ENCODE peak calls at places on chromosomes 12 and 14, in seven cellular contexts. B, V, W, I, R, D and M are unnamed samples. For H3K27me3, the result is how much of the 10 kb centered on the place peaks cover.

GRCh38 chr14:91607322-91608047 is 97.4 kb upstream of the PPP4R3A start:
- DNase-seq in B (no peak), V (no peak), W (no peak), I (no peak), R (no peak), D (no peak), M (no peak)

GRCh38 chr14:80850197-80850814 is 91.2 kb downstream of the CEP128 start:
- DNase-seq in B (no peak), V (peak), W (no peak), I (no peak), R (no peak), D (peak), M (peak)

GRCh38 chr12:41605528-41606295 is 417.6 kb downstream of the PDZRN4 start:
- DNase-seq in B (no peak), V (no peak), W (no peak), I (no peak), R (no peak), D (peak), M (no peak)

GRCh38 chr12:117528538-117528937 is 167.1 kb upstream of the NOS1 start:
- DNase-seq in B (no peak), V (no peak), W (no peak), I (no peak), R (no peak), D (no peak), M (no peak)

GRCh38 chr12:120659151-120659525 is 18.7 kb downstream of the CABP1 start:
- DNase-seq in B (no peak), V (no peak), W (peak), I (no peak), R (no peak), D (no peak), M (no peak)

GRCh38 chr14:104770851-104771272 is 17.9 kb downstream of the SIVA1 start:
- DNase-seq in B (no peak), V (peak), W (no peak), I (no peak), R (no peak), D (no peak), M (no peak)

GRCh38 chr14:65206448-65207096 is 104.3 kb upstream of the MAX start:
- DNase-seq in B (no peak), V (peak), W (no peak), I (no peak), R (no peak), D (peak), M (no peak)

GRCh38 chr14:23513005-23513412 is 38.6 kb downstream of the ZFHX2 start:
- DNase-seq in B (no peak), V (no peak), W (no peak), I (no peak), R (no peak), D (no peak), M (no peak)

GRCh38 chr12:117580718-117581062 is 219.3 kb upstream of the NOS1 start:
- DNase-seq in B (no peak), V (no peak), W (peak), I (no peak), R (peak), D (no peak), M (no peak)

GRCh38 chr14:24098927-24099813 is 5.1 kb downstream of the PCK2 start:
- DNase-seq in B (no peak), V (no peak), W (no peak), I (no peak), R (peak), D (no peak), M (no peak)

GRCh38 chr12:57193706-57194245 is 22.8 kb upstream of the NXPH4 start:
- DNase-seq in B (no peak), V (no peak), W (no peak), I (no peak), R (no peak), D (no peak), M (no peak)

GRCh38 chr12:89497005-89497404 is 27.6 kb downstream of the GALNT4 start:
- DNase-seq in B (no peak), V (no peak), W (no peak), I (no peak), R (no peak), D (no peak), M (no peak)

GRCh38 chr12:32756476-32757158 is 920 bp upstream of the YARS2 start:
- DNase-seq in B (no peak), V (no peak), W (no peak), I (no peak), R (no peak), D (peak), M (no peak)

GRCh38 chr14:34489324-34489723 is 27.3 kb upstream of the SPTSSA start:
- DNase-seq in B (no peak), V (peak), W (no peak), I (no peak), R (no peak), D (peak), M (no peak)

GRCh38 chr14:30610719-30611388 is 11.3 kb upstream of the SCFD1 start:
- DNase-seq in B (no peak), V (peak), W (peak), I (no peak), R (peak), D (peak), M (peak)

GRCh38 chr12:62760779-62761178 is 174.2 kb downstream of the PPM1H start:
- DNase-seq in B (no peak), V (no peak), W (no peak), I (no peak), R (no peak), D (peak), M (no peak)

GRCh38 chr12:77064891-77065360 is 443 bp downstream of the E2F7 start:
- DNase-seq in B (peak), V (no peak), W (no peak), I (no peak), R (no peak), D (no peak), M (no peak)

DNA sequence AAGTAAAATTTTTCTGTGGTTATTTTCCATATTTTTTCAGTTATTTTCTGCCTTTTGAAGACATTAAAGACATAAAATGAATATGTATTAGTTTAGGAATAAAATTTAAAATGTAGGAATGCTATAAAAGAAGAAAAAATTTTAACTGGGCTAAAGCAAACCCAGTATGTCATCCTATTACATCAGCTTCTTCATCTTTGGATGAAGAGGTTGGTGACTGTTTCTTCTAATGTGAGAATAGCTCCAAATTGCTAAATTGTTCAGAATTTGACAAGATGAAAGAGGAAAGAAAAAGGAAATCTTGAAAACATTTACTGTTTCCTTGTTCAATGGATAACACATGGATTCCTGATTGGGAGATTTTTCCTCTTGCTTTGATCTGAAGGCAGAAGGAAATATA is 52.7 kb upstream of the PZP start:
- DNase-seq in B (no peak), V (no peak), W (no peak), I (no peak), R (no peak), D (peak), M (no peak)
- H3K27me3 ChIP-seq in B (under half), V (under half), W (under half), I (under half), R (under half), D (under half), M (under half)

DNA sequence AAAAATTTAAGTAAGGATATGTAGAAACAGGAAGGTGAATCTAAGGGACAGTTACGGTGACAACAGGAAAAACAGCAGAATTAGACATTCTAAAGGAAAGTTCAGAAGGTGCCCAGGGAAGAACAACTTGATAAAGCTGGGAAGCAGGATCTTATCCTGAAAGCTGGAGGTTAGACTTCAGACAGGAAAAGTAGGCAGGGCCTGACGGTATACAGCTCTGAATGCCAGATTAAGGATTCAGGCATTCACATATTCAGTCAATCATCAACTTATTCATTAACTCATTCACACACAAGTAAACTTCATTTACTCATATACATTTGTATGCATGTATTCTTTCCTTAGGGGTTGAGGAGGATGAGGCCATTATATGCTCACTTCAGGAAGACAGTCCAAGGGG is 81.3 kb downstream of the RALGAPA1 start:
- DNase-seq in B (no peak), V (no peak), W (no peak), I (no peak), R (no peak), D (no peak), M (no peak)
- H3K27ac ChIP-seq in B (no peak), V (no peak), W (no peak), I (no peak), R (no peak), D (no peak), M (no peak)

GRCh38 chr12:48862691-48863090 is 3.0 kb downstream of the RND1 start:
- DNase-seq in B (no peak), V (no peak), W (no peak), I (no peak), R (no peak), D (no peak), M (no peak)
- H3K4me3 ChIP-seq in B (no peak), V (no peak), W (no peak), I (no peak), R (no peak), D (no peak), M (no peak)

GRCh38 chr14:105933238-105933637 is 406.9 kb downstream of the TMEM121 start:
- DNase-seq in B (no peak), V (no peak), W (no peak), I (no peak), R (no peak), D (no peak), M (no peak)

GRCh38 chr14:105929327-105930081 is 403.1 kb downstream of the TMEM121 start:
- DNase-seq in B (no peak), V (no peak), W (no peak), I (no peak), R (no peak), D (no peak), M (no peak)

GRCh38 chr14:105935384-105935783 is 409.0 kb downstream of the TMEM121 start:
- DNase-seq in B (no peak), V (no peak), W (peak), I (no peak), R (no peak), D (no peak), M (no peak)

GRCh38 chr14:105930572-105930971 is 404.2 kb downstream of the TMEM121 start:
- DNase-seq in B (no peak), V (no peak), W (no peak), I (no peak), R (no peak), D (no peak), M (no peak)

GRCh38 chr14:105931808-105932483 is 405.6 kb downstream of the TMEM121 start:
- DNase-seq in B (no peak), V (no peak), W (no peak), I (no peak), R (no peak), D (no peak), M (no peak)
- H3K27me3 ChIP-seq in B (under half), V (under half), W (under half), I (under half), R (under half), D (under half), M (under half)

GRCh38 chr12:103814436-103814835 is 26.6 kb downstream of the NT5DC3 start:
- DNase-seq in B (no peak), V (no peak), W (no peak), I (no peak), R (no peak), D (no peak), M (no peak)
- H3K27ac ChIP-seq in B (no peak), V (no peak), W (no peak), I (no peak), R (no peak), D (no peak), M (no peak)